ENCODE peak calls at places on chromosomes 6 and 20, in eight cellular contexts. One of them, this sample, is unnamed.

GRCh38 chr6:169425628-169426370 is 172.2 kb upstream of the THBS2 start:
- DNase-seq in neural crest cell: no peak
- DNase-seq in fibroblast of pulmonary artery: peak
- DNase-seq in IMR-90: no peak
- DNase-seq in GM12864: no peak
- DNase-seq in lower lobe of right lung: no peak
- DNase-seq in CD4-positive, alpha-beta T cell: no peak
- DNase-seq in endothelial cell: no peak
- DNase-seq in this sample: no peak

GRCh38 chr20:37755665-37756064 is 61.8 kb downstream of the CTNNBL1 start:
- DNase-seq in GM12864: no peak
- DNase-seq in neural crest cell: no peak
- DNase-seq in CD4-positive, alpha-beta T cell: no peak
- DNase-seq in lower lobe of right lung: no peak
- DNase-seq in fibroblast of pulmonary artery: peak
- DNase-seq in IMR-90: no peak
- DNase-seq in endothelial cell: no peak
- DNase-seq in this sample: peak

GRCh38 chr6:122998403-122998965 is 2.4 kb downstream of the CLVS2 start:
- DNase-seq in endothelial cell: no peak
- DNase-seq in CD4-positive, alpha-beta T cell: no peak
- DNase-seq in fibroblast of pulmonary artery: no peak
- DNase-seq in IMR-90: no peak
- DNase-seq in lower lobe of right lung: no peak
- DNase-seq in neural crest cell: no peak
- DNase-seq in GM12864: no peak
- DNase-seq in this sample: no peak

GRCh38 chr20:17023811-17024210 is 203.0 kb upstream of the PCSK2 start:
- DNase-seq in CD4-positive, alpha-beta T cell: no peak
- DNase-seq in endothelial cell: no peak
- DNase-seq in lower lobe of right lung: peak
- DNase-seq in fibroblast of pulmonary artery: no peak
- DNase-seq in neural crest cell: no peak
- DNase-seq in IMR-90: peak
- DNase-seq in GM12864: no peak
- DNase-seq in this sample: peak

GRCh38 chr6:139407718-139408222 is 33.3 kb upstream of the CITED2 start:
- DNase-seq in lower lobe of right lung: no peak
- DNase-seq in GM12864: no peak
- DNase-seq in fibroblast of pulmonary artery: peak
- DNase-seq in IMR-90: peak
- DNase-seq in endothelial cell: no peak
- DNase-seq in CD4-positive, alpha-beta T cell: no peak
- DNase-seq in neural crest cell: no peak
- DNase-seq in this sample: no peak

GRCh38 chr6:30684386-30685156 is 1.9 kb downstream of the PPP1R18 start:
- DNase-seq in fibroblast of pulmonary artery: peak
- DNase-seq in CD4-positive, alpha-beta T cell: peak
- DNase-seq in lower lobe of right lung: peak
- DNase-seq in endothelial cell: peak
- DNase-seq in neural crest cell: no peak
- DNase-seq in IMR-90: peak
- DNase-seq in GM12864: no peak
- DNase-seq in this sample: peak

GRCh38 chr6:90895299-90896164 is 308.7 kb upstream of the MAP3K7 start:
- DNase-seq in CD4-positive, alpha-beta T cell: no peak
- DNase-seq in endothelial cell: no peak
- DNase-seq in lower lobe of right lung: no peak
- DNase-seq in fibroblast of pulmonary artery: no peak
- DNase-seq in neural crest cell: no peak
- DNase-seq in GM12864: no peak
- DNase-seq in IMR-90: no peak
- DNase-seq in this sample: no peak

GRCh38 chr20:38168791-38169589 is 3.9 kb upstream of the TGM2 start:
- DNase-seq in fibroblast of pulmonary artery: no peak
- DNase-seq in lower lobe of right lung: peak
- DNase-seq in neural crest cell: no peak
- DNase-seq in GM12864: no peak
- DNase-seq in CD4-positive, alpha-beta T cell: no peak
- DNase-seq in endothelial cell: no peak
- DNase-seq in IMR-90: no peak
- DNase-seq in this sample: no peak

GRCh38 chr20:40797425-40797824 is 108.4 kb upstream of the MAFB start:
- DNase-seq in endothelial cell: peak
- DNase-seq in fibroblast of pulmonary artery: peak
- DNase-seq in IMR-90: peak
- DNase-seq in lower lobe of right lung: no peak
- DNase-seq in neural crest cell: no peak
- DNase-seq in GM12864: no peak
- DNase-seq in CD4-positive, alpha-beta T cell: no peak
- DNase-seq in this sample: no peak

GRCh38 chr6:162078126-162078525 is 649.4 kb downstream of the PRKN start:
- DNase-seq in CD4-positive, alpha-beta T cell: no peak
- DNase-seq in GM12864: no peak
- DNase-seq in neural crest cell: no peak
- DNase-seq in fibroblast of pulmonary artery: no peak
- DNase-seq in lower lobe of right lung: no peak
- DNase-seq in endothelial cell: no peak
- DNase-seq in IMR-90: no peak
- DNase-seq in this sample: no peak

GRCh38 chr6:161333410-161333809 is 59.5 kb upstream of the AGPAT4 start:
- DNase-seq in CD4-positive, alpha-beta T cell: no peak
- DNase-seq in IMR-90: no peak
- DNase-seq in neural crest cell: no peak
- DNase-seq in fibroblast of pulmonary artery: no peak
- DNase-seq in GM12864: no peak
- DNase-seq in endothelial cell: no peak
- DNase-seq in lower lobe of right lung: no peak
- DNase-seq in this sample: no peak

GRCh38 chr6:93685494-93685893 is 266.1 kb upstream of the EPHA7 start:
- DNase-seq in endothelial cell: no peak
- DNase-seq in GM12864: no peak
- DNase-seq in neural crest cell: no peak
- DNase-seq in CD4-positive, alpha-beta T cell: no peak
- DNase-seq in IMR-90: no peak
- DNase-seq in lower lobe of right lung: no peak
- DNase-seq in fibroblast of pulmonary artery: no peak
- DNase-seq in this sample: no peak

GRCh38 chr6:93678841-93679454 is 259.6 kb upstream of the EPHA7 start:
- DNase-seq in neural crest cell: no peak
- DNase-seq in CD4-positive, alpha-beta T cell: no peak
- DNase-seq in GM12864: no peak
- DNase-seq in IMR-90: no peak
- DNase-seq in fibroblast of pulmonary artery: peak
- DNase-seq in lower lobe of right lung: no peak
- DNase-seq in endothelial cell: no peak
- DNase-seq in this sample: no peak

GRCh38 chr6:93679836-93680235 is 260.5 kb upstream of the EPHA7 start:
- DNase-seq in IMR-90: no peak
- DNase-seq in CD4-positive, alpha-beta T cell: no peak
- DNase-seq in neural crest cell: no peak
- DNase-seq in fibroblast of pulmonary artery: peak
- DNase-seq in lower lobe of right lung: no peak
- DNase-seq in endothelial cell: no peak
- DNase-seq in GM12864: no peak
- DNase-seq in this sample: no peak

DNA sequence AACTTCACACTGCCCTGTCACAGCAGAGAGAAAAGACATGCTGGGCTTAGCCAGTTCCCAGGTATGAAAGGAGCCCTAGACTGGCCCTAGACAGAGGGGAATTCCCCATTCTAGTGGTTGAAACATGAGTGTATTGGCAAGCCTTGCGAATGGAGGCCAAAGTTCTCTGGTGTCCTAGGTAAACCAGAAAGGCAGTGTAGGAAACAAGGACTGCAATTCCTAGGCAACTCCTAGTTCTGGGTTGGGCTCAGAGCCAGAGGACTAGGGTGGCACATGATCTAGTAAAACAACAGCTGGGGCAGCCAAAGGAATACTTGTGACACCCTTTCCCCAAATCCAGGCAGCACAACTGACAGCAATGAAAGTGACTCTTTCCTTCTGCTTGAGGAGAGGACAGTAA is 265.0 kb upstream of the EPHA7 start:
- DNase-seq in CD4-positive, alpha-beta T cell: no peak
- DNase-seq in neural crest cell: no peak
- DNase-seq in IMR-90: no peak
- DNase-seq in GM12864: no peak
- DNase-seq in lower lobe of right lung: no peak
- DNase-seq in fibroblast of pulmonary artery: no peak
- DNase-seq in endothelial cell: no peak
- DNase-seq in this sample: no peak
- TF ChIP-seq CTCF in CD4-positive, alpha-beta T cell: no peak
- TF ChIP-seq CTCF in neural crest cell: no peak
- TF ChIP-seq CTCF in IMR-90: no peak
- TF ChIP-seq CTCF in GM12864: no peak
- TF ChIP-seq CTCF in lower lobe of right lung: no peak
- TF ChIP-seq CTCF in fibroblast of pulmonary artery: no peak
- TF ChIP-seq CTCF in endothelial cell: no peak
- TF ChIP-seq CTCF in this sample: no peak

DNA sequence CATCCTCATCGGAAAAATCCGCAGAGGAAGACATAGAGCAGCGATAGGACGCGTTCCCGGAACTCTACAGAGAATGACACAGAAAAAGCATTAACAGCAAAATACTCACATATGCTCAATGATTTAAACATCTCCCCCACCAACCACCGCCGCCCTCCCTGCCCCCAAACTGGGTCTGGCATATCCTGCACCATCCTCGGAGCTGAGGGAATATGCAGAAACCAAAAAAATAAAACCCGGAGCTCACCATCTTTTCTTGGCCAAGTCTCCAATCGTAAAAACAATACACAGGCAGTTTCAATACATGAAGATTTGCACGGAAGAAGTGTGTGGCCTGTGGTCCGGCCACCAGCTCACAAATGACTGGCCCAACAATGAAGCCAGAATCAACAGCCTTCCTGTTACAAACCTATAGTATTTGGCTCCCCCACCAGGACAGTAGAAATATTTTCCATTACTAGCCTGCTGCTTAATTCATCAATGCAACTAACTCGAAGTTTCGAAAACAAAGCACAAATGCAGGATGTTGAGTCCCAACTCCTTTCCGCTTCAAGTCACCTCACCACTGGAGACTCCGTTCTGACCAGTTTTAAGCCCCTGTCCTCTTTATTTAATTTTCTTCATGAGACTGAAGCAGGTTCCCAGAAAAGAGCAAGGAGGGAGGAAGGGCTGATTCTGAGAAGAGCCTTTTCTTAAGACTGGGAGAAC is 103.2 kb upstream of the BEND6 start:
- DNase-seq in fibroblast of pulmonary artery: peak
- DNase-seq in IMR-90: peak
- DNase-seq in lower lobe of right lung: no peak
- DNase-seq in endothelial cell: peak
- DNase-seq in neural crest cell: peak
- DNase-seq in CD4-positive, alpha-beta T cell: no peak
- DNase-seq in GM12864: peak
- DNase-seq in this sample: peak
- TF ChIP-seq CTCF in fibroblast of pulmonary artery: peak
- TF ChIP-seq CTCF in IMR-90: peak
- TF ChIP-seq CTCF in lower lobe of right lung: peak
- TF ChIP-seq CTCF in endothelial cell: peak
- TF ChIP-seq CTCF in neural crest cell: peak
- TF ChIP-seq CTCF in CD4-positive, alpha-beta T cell: peak
- TF ChIP-seq CTCF in GM12864: peak
- TF ChIP-seq CTCF in this sample: peak

GRCh38 chr6:144063744-144064401 is 31.5 kb downstream of the SF3B5 start:
- DNase-seq in neural crest cell: peak
- DNase-seq in CD4-positive, alpha-beta T cell: peak
- DNase-seq in lower lobe of right lung: peak
- DNase-seq in fibroblast of pulmonary artery: peak
- DNase-seq in endothelial cell: peak
- DNase-seq in GM12864: peak
- DNase-seq in IMR-90: no peak
- DNase-seq in this sample: peak
- TF ChIP-seq CTCF in neural crest cell: peak
- TF ChIP-seq CTCF in CD4-positive, alpha-beta T cell: peak
- TF ChIP-seq CTCF in lower lobe of right lung: peak
- TF ChIP-seq CTCF in fibroblast of pulmonary artery: no peak
- TF ChIP-seq CTCF in endothelial cell: no peak
- TF ChIP-seq CTCF in GM12864: peak
- TF ChIP-seq CTCF in IMR-90: no peak
- TF ChIP-seq CTCF in this sample: no peak

DNA sequence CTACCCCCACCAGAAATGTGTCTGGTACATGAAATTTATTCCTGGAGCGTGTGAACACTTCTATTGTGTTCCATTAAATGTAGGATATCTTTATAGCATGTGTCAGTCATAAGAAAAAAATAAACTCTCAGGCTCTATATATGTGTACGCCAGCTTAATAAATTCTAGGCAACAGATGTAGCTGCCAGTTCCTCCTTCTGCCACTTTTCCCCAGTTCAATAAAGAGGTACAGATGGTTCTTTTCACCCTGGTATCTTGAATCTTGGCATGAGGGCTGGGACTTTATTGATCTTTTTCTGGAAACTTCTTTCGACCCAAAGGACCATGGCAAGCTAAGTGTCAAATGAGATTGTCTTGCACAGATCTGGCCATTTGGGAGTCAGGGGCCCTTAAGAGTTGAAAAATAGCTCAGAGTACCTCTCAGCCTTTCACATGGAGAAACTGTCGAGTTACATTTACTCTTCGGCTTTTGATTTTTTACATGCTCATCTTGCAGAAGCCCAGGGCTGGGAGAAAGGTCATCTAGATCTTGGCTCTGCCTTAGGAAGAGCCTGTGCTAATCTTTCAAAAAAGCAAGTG is 240.9 kb downstream of the DOK5 start:
- DNase-seq in neural crest cell: no peak
- DNase-seq in IMR-90: no peak
- DNase-seq in CD4-positive, alpha-beta T cell: no peak
- DNase-seq in lower lobe of right lung: no peak
- DNase-seq in endothelial cell: no peak
- DNase-seq in fibroblast of pulmonary artery: no peak
- DNase-seq in GM12864: no peak
- DNase-seq in this sample: no peak
- TF ChIP-seq CTCF in neural crest cell: no peak
- TF ChIP-seq CTCF in IMR-90: no peak
- TF ChIP-seq CTCF in CD4-positive, alpha-beta T cell: no peak
- TF ChIP-seq CTCF in lower lobe of right lung: no peak
- TF ChIP-seq CTCF in endothelial cell: no peak
- TF ChIP-seq CTCF in fibroblast of pulmonary artery: no peak
- TF ChIP-seq CTCF in GM12864: no peak
- TF ChIP-seq CTCF in this sample: no peak

GRCh38 chr6:129370268-129370916 is 339.6 kb downstream of the ARHGAP18 start:
- DNase-seq in lower lobe of right lung: no peak
- DNase-seq in CD4-positive, alpha-beta T cell: peak
- DNase-seq in GM12864: no peak
- DNase-seq in endothelial cell: peak
- DNase-seq in fibroblast of pulmonary artery: peak
- DNase-seq in neural crest cell: peak
- DNase-seq in IMR-90: peak
- DNase-seq in this sample: peak
- TF ChIP-seq CTCF in lower lobe of right lung: peak
- TF ChIP-seq CTCF in CD4-positive, alpha-beta T cell: peak
- TF ChIP-seq CTCF in GM12864: peak
- TF ChIP-seq CTCF in endothelial cell: peak
- TF ChIP-seq CTCF in fibroblast of pulmonary artery: peak
- TF ChIP-seq CTCF in neural crest cell: peak
- TF ChIP-seq CTCF in IMR-90: peak
- TF ChIP-seq CTCF in this sample: peak

GRCh38 chr6:50062051-50062450 is 12.3 kb upstream of the DEFB112 start:
- DNase-seq in GM12864: no peak
- DNase-seq in CD4-positive, alpha-beta T cell: no peak
- DNase-seq in fibroblast of pulmonary artery: no peak
- DNase-seq in neural crest cell: no peak
- DNase-seq in IMR-90: peak
- DNase-seq in endothelial cell: peak
- DNase-seq in lower lobe of right lung: no peak
- DNase-seq in this sample: peak
- TF ChIP-seq CTCF in GM12864: peak
- TF ChIP-seq CTCF in CD4-positive, alpha-beta T cell: no peak
- TF ChIP-seq CTCF in fibroblast of pulmonary artery: no peak
- TF ChIP-seq CTCF in neural crest cell: peak
- TF ChIP-seq CTCF in IMR-90: no peak
- TF ChIP-seq CTCF in endothelial cell: peak
- TF ChIP-seq CTCF in lower lobe of right lung: no peak
- TF ChIP-seq CTCF in this sample: peak